ENCODE peak calls at places on chromosomes 3 and 15, in eight cellular contexts. O is pancreas, T is K562, K is AG10803, J is heart left ventricle, W is lower lobe of right lung, I is upper lobe of right lung, F is GM06990. B is an unnamed sample.

GRCh38 chr3:58217209-58217811 is 6.5 kb upstream of the DNASE1L3 start:
- DNase-seq in F (peak), I (peak), J (peak), O (peak), K (peak), W (peak), T (no peak), B (peak)

GRCh38 chr15:39502048-39502447 is 78.8 kb upstream of the THBS1 start:
- DNase-seq in W (no peak), I (no peak), T (no peak), O (no peak), K (no peak), F (no peak), J (no peak), B (no peak)

GRCh38 chr3:24494616-24495333 is at the start of gene THRB:
- DNase-seq in I (peak), K (peak), O (peak), F (peak), J (peak), T (peak), W (peak), B (no peak)

GRCh38 chr3:187227658-187228258 is 30.5 kb downstream of the RTP1 start:
- DNase-seq in T (no peak), W (no peak), O (no peak), I (no peak), J (no peak), K (peak), F (no peak), B (no peak)

GRCh38 chr15:31299588-31300207 is 26.9 kb upstream of the KLF13 start:
- DNase-seq in J (no peak), I (peak), O (no peak), T (no peak), W (no peak), K (no peak), F (no peak), B (no peak)

GRCh38 chr15:26711445-26711844 is 61.4 kb downstream of the GABRB3 start:
- DNase-seq in J (no peak), K (no peak), T (no peak), I (no peak), F (no peak), O (no peak), W (no peak), B (no peak)

GRCh38 chr3:112230033-112230432 is 64.0 kb downstream of the SLC9C1 start:
- DNase-seq in F (no peak), J (no peak), O (no peak), T (no peak), W (no peak), I (no peak), K (no peak), B (no peak)

GRCh38 chr15:99955181-99955525 is 221.9 kb upstream of the LYSMD4 start:
- DNase-seq in W (no peak), O (no peak), I (no peak), F (no peak), K (no peak), T (no peak), J (no peak), B (no peak)

GRCh38 chr3:138943724-138944131 is 3.2 kb downstream of the FOXL2 start:
- DNase-seq in W (no peak), O (no peak), K (no peak), J (no peak), T (no peak), I (no peak), F (no peak), B (no peak)

GRCh38 chr3:46893146-46893748 is 15.7 kb downstream of the PTH1R start:
- DNase-seq in O (no peak), W (peak), T (no peak), I (no peak), J (peak), K (no peak), F (no peak), B (no peak)

GRCh38 chr3:150158974-150159625 is 188.4 kb upstream of the PFN2 start:
- DNase-seq in W (no peak), O (peak), I (no peak), F (no peak), K (peak), T (no peak), J (no peak), B (no peak)

GRCh38 chr15:28101983-28102441 is 2.9 kb upstream of the OCA2 start:
- DNase-seq in J (no peak), F (no peak), T (no peak), O (no peak), I (no peak), W (no peak), K (no peak), B (no peak)

GRCh38 chr3:47475029-47475569 is 642 bp downstream of the SCAP start:
- DNase-seq in I (no peak), F (no peak), O (no peak), T (peak), J (no peak), W (no peak), K (peak), B (no peak)

GRCh38 chr15:48578965-48579364 is 66.5 kb downstream of the FBN1 start:
- DNase-seq in K (peak), W (no peak), I (no peak), J (no peak), T (no peak), F (no peak), O (no peak), B (no peak)

GRCh38 chr3:117622130-117622841 is 912.7 kb downstream of the TUSC7 start:
- DNase-seq in F (no peak), T (no peak), I (no peak), J (no peak), W (no peak), O (no peak), K (peak), B (no peak)

GRCh38 chr3:154121236-154122095 is at the start of gene ARHGEF26:
- DNase-seq in F (peak), J (peak), K (peak), T (peak), I (peak), W (peak), O (peak), B (peak)

GRCh38 chr3:50185230-50185629 is 6.2 kb upstream of the GNAT1 start:
- DNase-seq in W (no peak), O (no peak), F (no peak), I (no peak), J (no peak), T (no peak), K (no peak), B (no peak)

GRCh38 chr15:65044724-65045481 is at the start of gene SLC51B:
- DNase-seq in F (no peak), K (no peak), I (peak), J (peak), T (no peak), O (no peak), W (peak), B (no peak)

GRCh38 chr3:156728267-156728985 is 54.0 kb downstream of the TIPARP start:
- DNase-seq in T (no peak), I (no peak), F (no peak), O (no peak), W (no peak), J (no peak), K (no peak), B (no peak)

GRCh38 chr15:67066041-67067021 is 929 bp downstream of the SMAD3 start:
- DNase-seq in K (no peak), J (no peak), F (no peak), T (peak), I (no peak), W (no peak), O (no peak), B (peak)

GRCh38 chr15:73996939-73997338 is 2.4 kb downstream of the PML start:
- DNase-seq in T (no peak), J (no peak), I (no peak), F (no peak), W (no peak), K (peak), O (no peak), B (peak)

GRCh38 chr3:69250014-69250413 is 127.6 kb upstream of the LMOD3 start:
- DNase-seq in K (peak), I (no peak), O (peak), W (no peak), F (no peak), J (peak), T (peak), B (no peak)

GRCh38 chr15:62075595-62076279 is 9.0 kb downstream of the C2CD4A start:
- DNase-seq in O (no peak), J (no peak), K (peak), T (no peak), W (no peak), I (no peak), F (no peak), B (no peak)

GRCh38 chr3:98764692-98765002 is 1.5 kb downstream of the ST3GAL6 start:
- DNase-seq in I (no peak), O (no peak), J (no peak), T (no peak), W (no peak), K (no peak), F (no peak), B (no peak)
- H3K4me3 ChIP-seq in I (peak), O (no peak), J (peak), T (no peak), W (peak), K (no peak), F (no peak), B (no peak)

GRCh38 chr15:101675796-101676582 is 23.8 kb upstream of the TM2D3 start:
- DNase-seq in F (peak), J (no peak), W (no peak), T (no peak), I (no peak), O (no peak), K (peak), B (no peak)
- TF ChIP-seq CTCF in F (no peak), J (no peak), W (no peak), T (no peak), I (no peak), O (no peak), K (no peak), B (no peak)

DNA sequence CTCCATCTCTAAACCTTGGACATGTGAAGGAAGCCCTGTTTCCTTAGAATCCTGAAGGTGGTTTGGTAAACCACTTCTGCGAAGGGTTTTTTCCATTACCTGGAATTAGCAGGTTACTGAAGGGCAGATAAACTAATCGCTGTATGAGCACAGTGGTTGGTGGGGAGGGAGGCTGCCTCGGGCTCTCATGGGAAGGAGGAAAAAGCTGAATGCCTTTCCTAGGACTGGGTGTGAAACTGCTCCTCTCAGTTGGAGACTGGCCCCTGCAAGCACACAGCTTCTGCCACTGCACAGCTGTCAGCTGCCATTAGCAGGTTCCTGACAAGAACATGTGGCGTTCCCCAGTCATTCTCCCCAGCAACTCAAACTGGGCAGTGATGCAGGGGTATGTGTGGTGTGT is 376.3 kb downstream of the GAP43 start:
- DNase-seq in O (no peak), W (no peak), K (no peak), I (no peak), F (no peak), J (peak), T (no peak), B (no peak)
- H3K4me3 ChIP-seq in O (no peak), W (no peak), K (no peak), I (no peak), F (no peak), J (no peak), T (no peak), B (no peak)

DNA sequence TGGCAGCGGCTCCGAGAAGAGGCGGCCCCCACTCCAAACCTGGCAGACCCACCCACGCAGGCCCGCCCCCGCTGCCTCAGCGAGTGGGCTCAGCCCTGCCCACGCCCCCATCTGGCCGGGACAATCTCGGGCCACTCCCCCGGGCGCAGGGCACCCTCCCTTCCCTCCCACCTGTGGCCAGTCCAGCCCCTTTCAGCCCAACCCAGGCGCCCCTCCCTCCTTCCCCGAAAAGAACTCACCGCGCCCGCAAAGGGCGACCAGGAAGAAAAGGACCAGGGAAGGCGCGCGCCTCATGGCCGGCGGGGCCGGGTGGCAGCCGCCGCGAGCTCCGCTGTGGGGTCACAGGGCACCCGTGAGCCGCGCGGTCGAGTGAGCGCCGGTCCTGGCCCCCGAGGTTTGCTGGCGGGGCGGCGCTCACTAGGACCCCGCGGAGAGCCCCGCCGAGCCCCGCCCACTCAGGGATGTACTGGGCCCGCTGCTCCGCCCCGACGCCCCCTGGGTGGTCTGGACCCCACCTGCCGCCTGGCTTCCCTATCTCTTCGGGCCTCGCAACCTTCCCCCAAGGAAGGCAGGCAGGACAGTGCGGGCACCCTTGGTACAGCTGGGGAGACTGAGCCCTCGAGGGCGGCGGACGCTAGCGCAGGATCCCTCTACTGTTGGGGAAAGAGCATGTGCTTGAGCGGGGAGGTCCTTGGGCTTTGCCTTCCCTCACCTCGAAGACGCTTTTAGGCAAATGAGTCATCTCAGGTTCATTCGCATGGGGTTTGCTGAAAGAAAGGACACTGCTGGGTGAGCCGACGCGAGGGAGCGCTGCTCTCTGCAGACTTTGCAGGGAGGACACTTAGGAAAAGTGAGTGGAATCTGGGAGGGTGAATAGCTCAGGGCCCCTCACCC is at the start of gene CHRNB4:
- DNase-seq in W (no peak), F (no peak), O (no peak), J (no peak), K (no peak), I (no peak), T (peak), B (no peak)
- TF ChIP-seq CTCF in W (no peak), F (no peak), O (no peak), J (no peak), K (no peak), I (no peak), T (no peak), B (no peak)

GRCh38 chr15:89577776-89578115 is 2.5 kb downstream of the TICRR start:
- DNase-seq in F (no peak), I (no peak), T (no peak), J (no peak), W (no peak), K (no peak), O (no peak), B (no peak)
- H3K4me3 ChIP-seq in F (peak), I (no peak), T (peak), J (no peak), W (no peak), K (peak), O (no peak), B (no peak)

GRCh38 chr3:167565489-167565888 is 88.3 kb downstream of the WDR49 start:
- DNase-seq in I (no peak), T (no peak), K (no peak), F (no peak), J (no peak), O (no peak), W (no peak), B (no peak)
- TF ChIP-seq CTCF in I (no peak), T (no peak), K (no peak), F (no peak), J (no peak), O (no peak), W (no peak), B (no peak)

GRCh38 chr3:62373215-62373614 is at the start of gene FEZF2:
- DNase-seq in W (no peak), K (no peak), O (no peak), T (no peak), I (no peak), J (no peak), F (no peak), B (no peak)
- H3K4me3 ChIP-seq in W (peak), K (peak), O (no peak), T (no peak), I (peak), J (peak), F (no peak), B (no peak)

GRCh38 chr3:151425640-151426336 is 35.1 kb downstream of the IGSF10 start:
- DNase-seq in T (no peak), W (no peak), I (no peak), K (peak), J (no peak), O (no peak), F (no peak), B (no peak)
- TF ChIP-seq CTCF in T (peak), W (peak), I (peak), K (peak), J (no peak), O (no peak), F (peak), B (no peak)

DNA sequence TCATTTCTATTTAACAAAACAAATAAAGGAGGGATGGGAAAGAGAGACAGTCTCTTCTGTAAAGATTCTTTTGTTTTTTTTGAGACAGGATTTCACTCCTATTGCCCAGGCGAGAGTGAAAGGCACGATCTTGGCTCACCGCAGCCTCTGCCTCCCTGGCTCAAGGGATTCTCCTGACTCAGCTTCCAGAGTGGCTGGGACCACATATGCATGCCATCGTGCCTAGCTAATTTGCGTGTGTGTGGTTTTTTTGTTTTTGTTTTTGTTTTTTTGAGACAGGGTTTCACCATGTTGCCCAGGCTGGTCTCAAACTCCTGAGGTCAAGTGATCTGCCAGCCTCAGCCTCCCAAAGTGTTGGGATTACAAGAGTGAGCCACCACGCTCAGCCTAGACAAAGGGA is 23.3 kb downstream of the STAG1 start:
- DNase-seq in F (no peak), W (no peak), K (peak), I (no peak), J (no peak), O (no peak), T (no peak), B (no peak)
- H3K4me3 ChIP-seq in F (no peak), W (no peak), K (peak), I (no peak), J (no peak), O (no peak), T (no peak), B (no peak)

B was measured in CD8-positive, alpha-beta T cell.